ENCODE peak calls at places on chromosomes 12 and 14, in six cellular contexts. Z is stomach, F is epithelial cell of esophagus, S is GM06990, P is progenitor cell of endocrine pancreas, W is mesothelial cell of epicardium. T is an unnamed sample.

GRCh38 chr14:98925362-98926040 is 346.5 kb downstream of the BCL11B start:
- DNase-seq in P (no peak), W (no peak), F (no peak), Z (no peak), S (no peak), T (no peak)

GRCh38 chr12:99383258-99383657 is 264.3 kb upstream of the GARIN6 start:
- DNase-seq in F (no peak), S (no peak), W (no peak), Z (no peak), P (no peak), T (no peak)

GRCh38 chr14:104227806-104228205 is 89.4 kb downstream of the KIF26A start:
- DNase-seq in S (no peak), P (no peak), Z (no peak), W (no peak), F (no peak), T (no peak)

GRCh38 chr12:54299515-54300266 is 1.1 kb downstream of the NFE2 start:
- DNase-seq in S (no peak), Z (no peak), F (peak; percentile 72), P (no peak), W (no peak), T (no peak)

GRCh38 chr12:12590961-12591360 is 20.7 kb upstream of the CREBL2 start:
- DNase-seq in W (no peak), F (peak; percentile 29), S (no peak), P (no peak), Z (no peak), T (no peak)

GRCh38 chr14:39946796-39947195 is 514.6 kb upstream of the FBXO33 start:
- DNase-seq in P (no peak), W (no peak), F (peak; percentile 16), S (no peak), Z (no peak), T (no peak)

GRCh38 chr12:46071769-46072624 is 81.6 kb upstream of the SCAF11 start:
- DNase-seq in F (peak; percentile 76), S (peak; percentile 57), P (peak; percentile 39), Z (peak; percentile 74), W (peak; percentile 67), T (peak; percentile 63)

GRCh38 chr14:72610831-72611200 is 283.1 kb downstream of the DPF3 start:
- DNase-seq in P (peak; percentile 2), F (no peak), S (no peak), Z (no peak), W (peak; percentile 21), T (no peak)

GRCh38 chr14:104856869-104857860 is 7.9 kb upstream of the CEP170B start:
- DNase-seq in W (no peak), Z (no peak), P (no peak), S (no peak), F (no peak), T (no peak)

GRCh38 chr12:3532931-3533702 is 42.1 kb downstream of the PRMT8 start:
- DNase-seq in S (no peak), P (no peak), Z (no peak), F (no peak), W (peak; percentile 29), T (no peak)

GRCh38 chr12:3531496-3531895 is 40.5 kb downstream of the PRMT8 start:
- DNase-seq in Z (no peak), P (no peak), W (peak; percentile 37), F (no peak), S (no peak), T (no peak)

GRCh38 chr12:3535431-3535841 is 44.4 kb downstream of the PRMT8 start:
- DNase-seq in S (no peak), Z (no peak), F (no peak), W (peak; percentile 30), P (no peak), T (no peak)

GRCh38 chr12:3534511-3534910 is 43.5 kb downstream of the PRMT8 start:
- DNase-seq in S (no peak), F (no peak), Z (no peak), W (peak; percentile 11), P (no peak), T (no peak)

GRCh38 chr12:3533703-3534386 is 42.8 kb downstream of the PRMT8 start:
- DNase-seq in W (peak; percentile 39), F (no peak), S (no peak), P (no peak), Z (peak; percentile 38), T (no peak)
- TF ChIP-seq CTCF in W (no peak), F (peak; percentile 14), S (no peak), P (no peak), Z (no peak), T (no peak)

DNA sequence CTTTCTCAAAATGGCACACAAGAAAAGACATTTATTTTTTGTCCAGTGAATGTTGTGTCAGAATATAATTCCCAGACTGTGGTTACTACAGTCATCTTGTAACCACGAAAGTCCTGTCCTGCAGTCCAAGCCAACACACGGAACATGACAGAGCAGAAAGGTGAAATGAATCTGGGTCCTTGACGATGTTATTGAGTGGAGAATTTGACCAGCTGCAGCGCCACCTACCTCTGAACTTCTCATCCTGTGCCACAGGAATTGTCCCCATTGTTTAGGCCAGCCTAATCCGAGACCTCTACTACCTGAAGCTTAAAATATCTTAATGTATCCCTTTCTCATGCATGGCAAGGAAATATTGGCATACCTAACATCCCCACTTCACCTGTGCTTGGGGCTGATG is 64.1 kb upstream of the OTX2 start:
- DNase-seq in Z (peak; percentile 66), W (no peak), S (no peak), P (no peak), F (peak; percentile 24), T (peak; percentile 10)
- TF ChIP-seq CTCF in Z (peak; percentile 45), W (no peak), S (peak; percentile 54), P (peak; percentile 56), F (peak; percentile 7), T (peak; percentile 38)

GRCh38 chr12:124705545-124706138 is 138.2 kb upstream of the NCOR2 start:
- DNase-seq in S (no peak), Z (no peak), W (no peak), F (no peak), P (no peak), T (no peak)

GRCh38 chr12:124713436-124714082 is 146.1 kb upstream of the NCOR2 start:
- DNase-seq in P (no peak), W (no peak), Z (peak; percentile 36), F (peak; percentile 58), S (peak; percentile 79), T (peak; percentile 71)

GRCh38 chr12:124713041-124713435 is 145.6 kb upstream of the NCOR2 start:
- DNase-seq in P (no peak), W (no peak), F (peak; percentile 86), Z (peak; percentile 57), S (no peak), T (peak; percentile 41)

GRCh38 chr12:124715121-124715990 is 147.9 kb upstream of the NCOR2 start:
- DNase-seq in P (no peak), Z (peak; percentile 49), S (no peak), W (no peak), F (peak; percentile 82), T (no peak)

DNA sequence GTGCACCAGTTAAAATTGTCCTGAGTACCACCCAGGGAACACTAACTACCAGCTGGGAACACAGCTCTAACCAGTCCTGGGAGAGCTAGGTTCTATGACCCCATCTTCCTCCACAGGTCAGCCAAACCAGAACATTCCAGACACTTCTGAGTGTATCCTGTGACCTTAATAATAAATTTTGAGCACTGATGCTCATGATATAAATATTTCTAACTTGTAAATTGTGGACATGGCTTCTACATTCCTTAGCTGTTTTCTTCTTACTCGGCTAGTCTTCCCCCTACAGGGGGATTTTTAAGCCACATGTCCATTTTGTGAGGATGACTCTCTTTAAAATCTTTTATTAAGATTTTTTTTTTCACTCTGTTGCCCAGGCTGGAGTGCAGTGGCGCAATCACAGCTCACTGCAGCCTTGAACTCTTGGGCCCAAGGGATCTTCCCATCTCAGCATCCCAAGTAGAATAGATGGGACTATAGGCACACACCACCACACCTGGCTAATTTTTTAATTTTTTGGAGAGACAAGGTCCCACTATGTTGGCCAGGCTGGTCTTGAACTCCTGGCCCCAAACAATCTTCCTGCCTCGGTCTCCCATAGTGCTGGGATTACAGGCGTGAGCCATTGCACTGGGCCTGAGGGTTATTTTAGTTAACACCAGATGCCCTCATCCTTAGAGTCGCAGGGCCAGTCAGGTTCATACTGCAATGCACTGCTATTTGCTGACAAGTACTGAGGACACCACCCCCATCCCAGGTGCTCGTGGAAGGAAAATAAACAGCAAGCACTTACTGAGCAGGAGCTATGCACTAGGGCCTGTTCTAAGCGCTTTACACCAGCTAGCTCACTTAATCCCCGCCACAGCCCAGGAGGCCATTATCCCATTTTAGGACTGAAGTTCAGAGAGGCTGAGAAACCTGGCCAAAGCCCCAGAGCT is 142.6 kb upstream of the NCOR2 start:
- DNase-seq in Z (no peak), P (no peak), F (no peak), S (no peak), W (no peak), T (no peak)
- TF ChIP-seq CTCF in Z (no peak), P (no peak), F (no peak), S (no peak), W (no peak), T (no peak)

DNA sequence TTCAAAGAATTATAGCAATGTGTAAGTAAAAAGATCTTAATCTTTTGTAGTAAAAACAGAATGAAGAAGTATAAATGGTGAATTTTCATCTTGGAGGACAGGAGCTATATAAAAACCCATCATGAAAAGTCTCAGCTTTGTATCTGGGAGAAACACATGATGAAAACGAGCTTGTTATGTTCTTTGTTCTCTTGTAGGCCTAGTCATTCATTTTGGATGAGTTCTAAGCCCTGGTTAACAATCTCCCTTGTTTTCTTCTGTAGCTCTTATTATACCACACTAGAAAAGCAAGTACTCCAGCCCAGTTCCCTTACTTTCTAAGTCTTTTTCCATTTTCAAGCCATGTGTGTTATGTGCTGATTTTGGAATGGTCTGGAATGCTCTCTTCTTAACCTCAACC is 463.5 kb upstream of the RGS6 start:
- DNase-seq in S (no peak), F (no peak), P (no peak), Z (no peak), W (no peak), T (no peak)
- TF ChIP-seq CTCF in S (no peak), F (no peak), P (no peak), Z (no peak), W (no peak), T (no peak)

GRCh38 chr12:26770239-26771070 is 62.5 kb downstream of the ITPR2 start:
- DNase-seq in S (no peak), F (no peak), Z (no peak), W (no peak), P (no peak), T (no peak)

GRCh38 chr12:26767865-26768264 is 65.1 kb downstream of the ITPR2 start:
- DNase-seq in S (no peak), P (no peak), F (no peak), Z (no peak), W (no peak), T (no peak)

GRCh38 chr12:26768611-26769603 is 64.1 kb downstream of the ITPR2 start:
- DNase-seq in S (peak; percentile 15), W (no peak), Z (no peak), P (no peak), F (no peak), T (no peak)

GRCh38 chr12:26769611-26770010 is 63.4 kb downstream of the ITPR2 start:
- DNase-seq in F (no peak), S (no peak), W (no peak), P (no peak), Z (no peak), T (no peak)

DNA sequence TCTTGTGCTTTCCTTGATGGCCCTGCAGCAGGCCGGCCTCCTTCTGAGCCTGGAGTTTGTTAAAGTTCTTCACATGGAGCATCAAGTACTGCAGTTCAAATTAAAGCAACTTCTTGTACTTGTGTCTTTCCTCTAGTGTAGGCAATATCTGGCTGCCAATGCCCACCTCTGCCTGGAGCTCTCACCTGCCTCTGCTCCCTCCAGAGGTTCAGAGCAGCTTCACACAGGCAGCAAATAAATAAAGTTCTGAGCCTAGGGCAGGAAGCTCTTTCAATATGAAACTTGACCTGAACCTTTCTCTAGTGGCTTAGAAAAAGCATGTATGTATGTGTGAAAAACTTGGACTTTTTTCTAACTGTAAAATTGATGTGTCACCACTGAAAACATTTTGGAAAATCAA is 65.9 kb downstream of the ITPR2 start:
- DNase-seq in F (no peak), W (no peak), Z (no peak), S (no peak), P (no peak), T (no peak)
- TF ChIP-seq CTCF in F (no peak), W (no peak), Z (no peak), S (peak; percentile 9), P (peak; percentile 35), T (no peak)

T was measured in GM20000.